ENCODE peak calls at places on chromosomes 4 and X, in ten cellular contexts. One of them, this sample, is unnamed.

GRCh38 chrX:148501121-148502066 is 977 bp downstream of the AFF2 start:
- DNase-seq in stomach: no peak
- DNase-seq in GM12878: no peak
- DNase-seq in suprapubic skin: no peak
- DNase-seq in transverse colon: no peak
- DNase-seq in endothelial cell of umbilical vein: no peak
- DNase-seq in breast epithelium: no peak
- DNase-seq in SK-N-SH: peak; percentile 25
- DNase-seq in spleen: peak; percentile 81
- DNase-seq in GM23338: peak; percentile 72
- DNase-seq in this sample: no peak

GRCh38 chr4:111283066-111283677 is 660.3 kb upstream of the PITX2 start:
- DNase-seq in stomach: peak; percentile 63
- DNase-seq in GM12878: no peak
- DNase-seq in suprapubic skin: peak; percentile 76
- DNase-seq in transverse colon: peak; percentile 70
- DNase-seq in endothelial cell of umbilical vein: peak; percentile 58
- DNase-seq in breast epithelium: peak; percentile 63
- DNase-seq in SK-N-SH: peak; percentile 30
- DNase-seq in spleen: no peak
- DNase-seq in GM23338: peak; percentile 75
- DNase-seq in this sample: peak; percentile 52

GRCh38 chr4:184669251-184669650 is 19.7 kb downstream of the PRIMPOL start:
- DNase-seq in stomach: no peak
- DNase-seq in GM12878: no peak
- DNase-seq in suprapubic skin: no peak
- DNase-seq in transverse colon: no peak
- DNase-seq in endothelial cell of umbilical vein: no peak
- DNase-seq in breast epithelium: no peak
- DNase-seq in SK-N-SH: no peak
- DNase-seq in spleen: no peak
- DNase-seq in GM23338: no peak
- DNase-seq in this sample: no peak

GRCh38 chr4:177367336-177367735 is 57.7 kb downstream of the NEIL3 start:
- DNase-seq in stomach: no peak
- DNase-seq in GM12878: no peak
- DNase-seq in suprapubic skin: no peak
- DNase-seq in transverse colon: no peak
- DNase-seq in endothelial cell of umbilical vein: no peak
- DNase-seq in breast epithelium: no peak
- DNase-seq in SK-N-SH: no peak
- DNase-seq in spleen: no peak
- DNase-seq in GM23338: peak; percentile 68
- DNase-seq in this sample: no peak

GRCh38 chrX:147894332-147894870 is 17.3 kb upstream of the FMR1 start:
- DNase-seq in stomach: no peak
- DNase-seq in GM12878: no peak
- DNase-seq in suprapubic skin: no peak
- DNase-seq in transverse colon: no peak
- DNase-seq in endothelial cell of umbilical vein: no peak
- DNase-seq in breast epithelium: no peak
- DNase-seq in SK-N-SH: no peak
- DNase-seq in spleen: no peak
- DNase-seq in GM23338: no peak
- DNase-seq in this sample: no peak

GRCh38 chr4:4801013-4801412 is 58.5 kb upstream of the MSX1 start:
- DNase-seq in stomach: no peak
- DNase-seq in GM12878: no peak
- DNase-seq in suprapubic skin: no peak
- DNase-seq in transverse colon: no peak
- DNase-seq in endothelial cell of umbilical vein: no peak
- DNase-seq in breast epithelium: no peak
- DNase-seq in SK-N-SH: no peak
- DNase-seq in spleen: no peak
- DNase-seq in GM23338: no peak
- DNase-seq in this sample: no peak

GRCh38 chr4:14824189-14824588 is 178.1 kb upstream of the CPEB2 start:
- DNase-seq in stomach: no peak
- DNase-seq in GM12878: no peak
- DNase-seq in suprapubic skin: no peak
- DNase-seq in transverse colon: peak; percentile 39
- DNase-seq in endothelial cell of umbilical vein: no peak
- DNase-seq in breast epithelium: no peak
- DNase-seq in SK-N-SH: no peak
- DNase-seq in spleen: no peak
- DNase-seq in GM23338: no peak
- DNase-seq in this sample: no peak

GRCh38 chrX:1485033-1485432 is 32.3 kb upstream of the ASMTL start:
- DNase-seq in stomach: no peak
- DNase-seq in GM12878: no peak
- DNase-seq in suprapubic skin: peak; percentile 44
- DNase-seq in transverse colon: no peak
- DNase-seq in endothelial cell of umbilical vein: no peak
- DNase-seq in breast epithelium: no peak
- DNase-seq in SK-N-SH: no peak
- DNase-seq in spleen: peak; percentile 18
- DNase-seq in GM23338: no peak
- DNase-seq in this sample: peak; percentile 14

GRCh38 chr4:176837176-176837915 is 44.6 kb upstream of the VEGFC start:
- DNase-seq in stomach: no peak
- DNase-seq in GM12878: no peak
- DNase-seq in suprapubic skin: no peak
- DNase-seq in transverse colon: no peak
- DNase-seq in endothelial cell of umbilical vein: no peak
- DNase-seq in breast epithelium: no peak
- DNase-seq in SK-N-SH: no peak
- DNase-seq in spleen: no peak
- DNase-seq in GM23338: no peak
- DNase-seq in this sample: no peak

GRCh38 chr4:141023051-141023450 is 110.2 kb downstream of the RNF150 start:
- DNase-seq in stomach: no peak
- DNase-seq in GM12878: no peak
- DNase-seq in suprapubic skin: no peak
- DNase-seq in transverse colon: no peak
- DNase-seq in endothelial cell of umbilical vein: no peak
- DNase-seq in breast epithelium: no peak
- DNase-seq in SK-N-SH: no peak
- DNase-seq in spleen: no peak
- DNase-seq in GM23338: no peak
- DNase-seq in this sample: no peak

GRCh38 chr4:2673157-2673556 is 83.0 kb downstream of the TNIP2 start:
- DNase-seq in stomach: no peak
- DNase-seq in GM12878: no peak
- DNase-seq in suprapubic skin: no peak
- DNase-seq in transverse colon: no peak
- DNase-seq in endothelial cell of umbilical vein: peak; percentile 13
- DNase-seq in breast epithelium: no peak
- DNase-seq in SK-N-SH: no peak
- DNase-seq in spleen: no peak
- DNase-seq in GM23338: peak; percentile 45
- DNase-seq in this sample: no peak

GRCh38 chr4:2667428-2667827 is 88.7 kb downstream of the TNIP2 start:
- DNase-seq in stomach: no peak
- DNase-seq in GM12878: no peak
- DNase-seq in suprapubic skin: no peak
- DNase-seq in transverse colon: no peak
- DNase-seq in endothelial cell of umbilical vein: no peak
- DNase-seq in breast epithelium: no peak
- DNase-seq in SK-N-SH: no peak
- DNase-seq in spleen: no peak
- DNase-seq in GM23338: no peak
- DNase-seq in this sample: no peak

GRCh38 chr4:2672700-2673099 is 83.4 kb downstream of the TNIP2 start:
- DNase-seq in stomach: no peak
- DNase-seq in GM12878: no peak
- DNase-seq in suprapubic skin: no peak
- DNase-seq in transverse colon: no peak
- DNase-seq in endothelial cell of umbilical vein: no peak
- DNase-seq in breast epithelium: no peak
- DNase-seq in SK-N-SH: no peak
- DNase-seq in spleen: no peak
- DNase-seq in GM23338: no peak
- DNase-seq in this sample: no peak

GRCh38 chr4:2672082-2672481 is 84.1 kb downstream of the TNIP2 start:
- DNase-seq in stomach: no peak
- DNase-seq in GM12878: no peak
- DNase-seq in suprapubic skin: no peak
- DNase-seq in transverse colon: no peak
- DNase-seq in endothelial cell of umbilical vein: no peak
- DNase-seq in breast epithelium: no peak
- DNase-seq in SK-N-SH: no peak
- DNase-seq in spleen: no peak
- DNase-seq in GM23338: no peak
- DNase-seq in this sample: no peak

GRCh38 chr4:2671267-2671895 is 84.8 kb downstream of the TNIP2 start:
- DNase-seq in stomach: peak; percentile 44
- DNase-seq in GM12878: no peak
- DNase-seq in suprapubic skin: no peak
- DNase-seq in transverse colon: no peak
- DNase-seq in endothelial cell of umbilical vein: no peak
- DNase-seq in breast epithelium: no peak
- DNase-seq in SK-N-SH: no peak
- DNase-seq in spleen: no peak
- DNase-seq in GM23338: no peak
- DNase-seq in this sample: no peak
- H3K36me3 ChIP-seq in stomach: peaks cover 58% of the 10 kb centered on the region
- H3K36me3 ChIP-seq in GM12878: peaks cover 22% of the 10 kb centered on the region
- H3K36me3 ChIP-seq in suprapubic skin: peaks cover 58% of the 10 kb centered on the region
- H3K36me3 ChIP-seq in transverse colon: no peaks in the 10 kb centered on the region
- H3K36me3 ChIP-seq in endothelial cell of umbilical vein: peaks cover 16% of the 10 kb centered on the region
- H3K36me3 ChIP-seq in breast epithelium: peaks cover 5% of the 10 kb centered on the region
- H3K36me3 ChIP-seq in SK-N-SH: peaks cover 46% of the 10 kb centered on the region
- H3K36me3 ChIP-seq in spleen: peaks cover 41% of the 10 kb centered on the region
- H3K36me3 ChIP-seq in GM23338: peaks cover 8% of the 10 kb centered on the region
- H3K36me3 ChIP-seq in this sample: no peaks in the 10 kb centered on the region

DNA sequence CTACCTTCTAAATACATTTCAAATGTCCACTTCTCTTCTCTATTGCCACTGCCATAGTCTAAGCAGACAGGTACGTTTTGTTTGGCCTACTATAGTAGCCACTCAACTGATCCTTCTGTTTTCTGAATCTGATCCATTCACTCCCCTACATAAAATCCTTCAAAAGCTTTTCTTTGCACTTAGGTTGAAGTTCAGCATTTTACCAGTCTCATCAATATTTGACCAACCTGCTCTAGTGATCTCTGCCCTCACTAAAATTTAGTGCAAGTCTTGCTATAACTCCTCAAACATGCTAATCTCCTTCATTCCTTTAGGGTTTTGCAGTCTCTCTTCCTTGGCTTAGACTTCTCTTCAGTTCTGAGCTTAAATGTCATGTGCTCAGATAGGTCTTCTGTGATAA is 33.4 kb downstream of the EGF start:
- DNase-seq in stomach: no peak
- DNase-seq in GM12878: no peak
- DNase-seq in suprapubic skin: no peak
- DNase-seq in transverse colon: no peak
- DNase-seq in endothelial cell of umbilical vein: no peak
- DNase-seq in breast epithelium: no peak
- DNase-seq in SK-N-SH: no peak
- DNase-seq in spleen: no peak
- DNase-seq in GM23338: no peak
- DNase-seq in this sample: no peak
- TF ChIP-seq POLR2AphosphoS5 in stomach: no peak
- TF ChIP-seq POLR2AphosphoS5 in GM12878: no peak
- TF ChIP-seq POLR2AphosphoS5 in suprapubic skin: no peak
- TF ChIP-seq POLR2AphosphoS5 in transverse colon: no peak
- TF ChIP-seq POLR2AphosphoS5 in endothelial cell of umbilical vein: no peak
- TF ChIP-seq POLR2AphosphoS5 in breast epithelium: no peak
- TF ChIP-seq POLR2AphosphoS5 in SK-N-SH: no peak
- TF ChIP-seq POLR2AphosphoS5 in spleen: no peak
- TF ChIP-seq POLR2AphosphoS5 in GM23338: no peak
- TF ChIP-seq POLR2AphosphoS5 in this sample: no peak

GRCh38 chr4:143700420-143701352 is at the start of gene FREM3:
- DNase-seq in stomach: no peak
- DNase-seq in GM12878: no peak
- DNase-seq in suprapubic skin: no peak
- DNase-seq in transverse colon: no peak
- DNase-seq in endothelial cell of umbilical vein: no peak
- DNase-seq in breast epithelium: no peak
- DNase-seq in SK-N-SH: peak; percentile 19
- DNase-seq in spleen: peak; percentile 76
- DNase-seq in GM23338: peak; percentile 72
- DNase-seq in this sample: no peak
- H3K4me3 ChIP-seq in stomach: peak within 1 kb of the TSS; percentile 36
- H3K4me3 ChIP-seq in GM12878: no peak within 1 kb of the TSS
- H3K4me3 ChIP-seq in suprapubic skin: peak within 1 kb of the TSS; percentile 37
- H3K4me3 ChIP-seq in transverse colon: peak within 1 kb of the TSS; percentile 17
- H3K4me3 ChIP-seq in endothelial cell of umbilical vein: peak within 1 kb of the TSS; percentile 22
- H3K4me3 ChIP-seq in breast epithelium: peak within 1 kb of the TSS; percentile 31
- H3K4me3 ChIP-seq in SK-N-SH: peak within 1 kb of the TSS; percentile 33
- H3K4me3 ChIP-seq in spleen: no peak within 1 kb of the TSS
- H3K4me3 ChIP-seq in GM23338: peak within 1 kb of the TSS; percentile 77
- H3K4me3 ChIP-seq in this sample: peak within 1 kb of the TSS; percentile 41

DNA sequence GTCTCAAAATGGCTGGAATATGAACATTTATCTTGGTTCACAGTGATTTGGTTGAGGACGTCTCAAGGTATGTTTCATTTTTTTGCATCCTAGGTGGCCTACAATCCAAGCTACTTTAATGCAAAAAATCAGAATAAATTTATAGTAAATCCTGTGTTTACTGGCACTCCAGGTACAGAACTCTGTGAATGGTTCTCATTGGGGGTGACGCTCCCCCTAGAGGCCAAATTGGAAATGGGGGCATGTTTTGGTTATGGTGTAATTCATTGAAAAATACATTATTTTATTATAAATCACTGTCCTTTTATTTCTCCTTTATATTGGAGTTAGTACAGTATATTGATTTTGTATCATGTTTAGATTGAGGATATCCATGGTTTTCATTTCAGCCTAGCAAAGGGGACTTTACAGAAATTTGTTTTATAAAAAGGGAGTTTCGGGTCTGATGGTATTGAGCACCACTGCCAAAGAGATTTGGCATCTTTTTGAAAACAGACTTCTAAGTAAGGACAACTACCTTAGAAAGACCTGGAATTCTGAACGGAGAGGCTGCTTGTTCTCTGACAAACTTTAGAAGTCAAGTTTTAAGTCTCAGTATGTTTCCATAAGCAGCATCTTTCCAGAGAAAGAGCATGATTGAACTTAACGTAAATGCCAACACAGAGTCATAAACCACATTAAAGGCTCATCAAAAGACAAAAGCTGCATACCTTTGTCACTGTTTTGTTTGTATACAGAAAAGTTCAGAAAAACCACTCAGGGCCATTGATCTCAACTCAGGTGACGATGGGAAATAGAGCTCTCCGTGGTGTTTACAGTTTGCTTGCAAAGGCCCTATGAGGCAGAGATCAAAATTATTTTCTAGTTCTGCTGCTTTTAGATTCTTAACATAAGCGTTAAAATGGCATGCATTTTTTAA is 19.4 kb downstream of the MTM1 start:
- DNase-seq in stomach: no peak
- DNase-seq in GM12878: no peak
- DNase-seq in suprapubic skin: no peak
- DNase-seq in transverse colon: no peak
- DNase-seq in endothelial cell of umbilical vein: peak; percentile 35
- DNase-seq in breast epithelium: no peak
- DNase-seq in SK-N-SH: peak; percentile 33
- DNase-seq in spleen: no peak
- DNase-seq in GM23338: no peak
- DNase-seq in this sample: no peak
- H3K36me3 ChIP-seq in stomach: no peaks in the 10 kb centered on the region
- H3K36me3 ChIP-seq in GM12878: no peaks in the 10 kb centered on the region
- H3K36me3 ChIP-seq in suprapubic skin: no peaks in the 10 kb centered on the region
- H3K36me3 ChIP-seq in transverse colon: no peaks in the 10 kb centered on the region
- H3K36me3 ChIP-seq in endothelial cell of umbilical vein: no peaks in the 10 kb centered on the region
- H3K36me3 ChIP-seq in breast epithelium: no peaks in the 10 kb centered on the region
- H3K36me3 ChIP-seq in SK-N-SH: peaks cover 3% of the 10 kb centered on the region
- H3K36me3 ChIP-seq in spleen: no peaks in the 10 kb centered on the region
- H3K36me3 ChIP-seq in GM23338: no peaks in the 10 kb centered on the region
- H3K36me3 ChIP-seq in this sample: no peaks in the 10 kb centered on the region